ENCODE peak calls at places on chromosomes 5 and 9, in eight cellular contexts. U is anterior cingulate cortex; G is NCI-H1436; F is fibroblast of lung; R is stimulated activated CD4-positive, alpha-beta T cell treated with anti-CD3 and anti-CD28 coated beads, Interleukin-12 subunit alpha, Interleukin-12 subunit beta, amount 100 ng/mL, for 48 hours; B is stimulated activated naive CD4-positive, alpha-beta T cell; A is SK-N-DZ; E is stomach. I is an unnamed sample.
A peak's percentile ranks its signal among the peaks of the same experiment; 100 is the strongest.

GRCh38 chr5:87562068-87562467 is 149.3 kb upstream of the CCNH start:
- DNase-seq in U (no peak), G (no peak), F (no peak), R (no peak), B (no peak), A (no peak), E (no peak), I (no peak)

GRCh38 chr5:34957857-34958690 is 28.7 kb downstream of the DNAJC21 start:
- DNase-seq in U (peak; percentile 1), G (no peak), F (peak; percentile 47), R (no peak), B (no peak), A (peak; percentile 33), E (no peak), I (no peak)

GRCh38 chr5:86917117-86917579 is 299.4 kb downstream of the COX7C start:
- DNase-seq in U (no peak), G (no peak), F (peak; percentile 37), R (no peak), B (no peak), A (no peak), E (no peak), I (no peak)

GRCh38 chr5:136768457-136768856 is 403.1 kb upstream of the TRPC7 start:
- DNase-seq in U (no peak), G (no peak), F (no peak), R (no peak), B (no peak), A (no peak), E (no peak), I (no peak)

GRCh38 chr5:135030123-135030517 is 3.9 kb downstream of the PITX1 start:
- DNase-seq in U (no peak), G (no peak), F (no peak), R (no peak), B (no peak), A (no peak), E (no peak), I (no peak)

GRCh38 chr5:7209583-7210139 is 186.3 kb upstream of the ADCY2 start:
- DNase-seq in U (no peak), G (no peak), F (no peak), R (no peak), B (no peak), A (no peak), E (no peak), I (peak; percentile 31)

GRCh38 chr5:124289641-124290201 is 456.7 kb downstream of the ZNF608 start:
- DNase-seq in U (peak; percentile 38), G (no peak), F (no peak), R (no peak), B (no peak), A (no peak), E (peak; percentile 69), I (no peak)

GRCh38 chr9:111599948-111600343 is 499 bp upstream of the PTGR1 start:
- DNase-seq in U (no peak), G (no peak), F (no peak), R (no peak), B (no peak), A (no peak), E (no peak), I (no peak)

GRCh38 chr9:129889936-129890717 is 54.9 kb downstream of the USP20 start:
- DNase-seq in U (no peak), G (no peak), F (no peak), R (peak; percentile 80), B (peak; percentile 40), A (no peak), E (peak; percentile 47), I (no peak)

GRCh38 chr5:55344392-55344992 is 36.7 kb downstream of the MTREX start:
- DNase-seq in U (no peak), G (peak; percentile 26), F (peak; percentile 80), R (peak; percentile 45), B (peak; percentile 15), A (peak; percentile 46), E (peak; percentile 66), I (no peak)

GRCh38 chr9:27126682-27127081 is 17.7 kb downstream of the TEK start:
- DNase-seq in U (no peak), G (no peak), F (peak; percentile 45), R (no peak), B (no peak), A (no peak), E (no peak), I (no peak)

GRCh38 chr9:13082796-13083195 is 196.7 kb downstream of the MPDZ start:
- DNase-seq in U (no peak), G (no peak), F (no peak), R (no peak), B (no peak), A (no peak), E (no peak), I (no peak)

GRCh38 chr5:4630031-4630430 is 510.1 kb upstream of the ADAMTS16 start:
- DNase-seq in U (no peak), G (peak; percentile 66), F (no peak), R (no peak), B (no peak), A (no peak), E (no peak), I (no peak)

GRCh38 chr5:56303511-56303910 is 70.4 kb upstream of the ANKRD55 start:
- DNase-seq in U (no peak), G (no peak), F (no peak), R (no peak), B (no peak), A (no peak), E (no peak), I (no peak)

GRCh38 chr5:6765612-6766525 is 52.6 kb downstream of the TENT4A start:
- DNase-seq in U (peak; percentile 58), G (peak; percentile 85), F (peak; percentile 69), R (peak; percentile 56), B (peak; percentile 23), A (peak; percentile 54), E (peak; percentile 86), I (peak; percentile 73)

GRCh38 chr9:125142560-125143376 is 560 bp downstream of the SCAI start:
- DNase-seq in U (no peak), G (peak; percentile 47), F (no peak), R (no peak), B (no peak), A (peak; percentile 21), E (no peak), I (no peak)

GRCh38 chr9:107154291-107154690 is 128.8 kb upstream of the RAD23B start:
- DNase-seq in U (no peak), G (no peak), F (no peak), R (no peak), B (no peak), A (no peak), E (no peak), I (no peak)

GRCh38 chr9:129336601-129337286 is 158.7 kb upstream of the IER5L start:
- DNase-seq in U (peak; percentile 37), G (no peak), F (peak; percentile 75), R (no peak), B (peak; percentile 22), A (no peak), E (peak; percentile 67), I (no peak)

GRCh38 chr5:33690736-33691135 is 201.1 kb downstream of the ADAMTS12 start:
- DNase-seq in U (no peak), G (no peak), F (peak; percentile 64), R (no peak), B (no peak), A (no peak), E (no peak), I (no peak)

GRCh38 chr9:89000281-89000875 is 9.1 kb downstream of the S1PR3 start:
- DNase-seq in U (no peak), G (no peak), F (no peak), R (no peak), B (no peak), A (no peak), E (no peak), I (no peak)

GRCh38 chr5:119267958-119268386 is 87.8 kb upstream of the TNFAIP8 start:
- DNase-seq in U (peak; percentile 83), G (peak; percentile 94), F (peak; percentile 97), R (peak; percentile 76), B (peak; percentile 51), A (peak; percentile 97), E (peak; percentile 93), I (peak; percentile 92)

GRCh38 chr9:84447305-84447704 is 106.7 kb upstream of the SLC28A3 start:
- DNase-seq in U (no peak), G (no peak), F (no peak), R (no peak), B (no peak), A (no peak), E (no peak), I (no peak)

GRCh38 chr5:116453920-116454319 is 120.7 kb downstream of the SEMA6A start:
- DNase-seq in U (peak; percentile 79), G (no peak), F (no peak), R (no peak), B (no peak), A (no peak), E (no peak), I (no peak)

GRCh38 chr5:104661256-104661655 is 1098.7 kb upstream of the NUDT12 start:
- DNase-seq in U (no peak), G (no peak), F (no peak), R (no peak), B (no peak), A (no peak), E (no peak), I (no peak)

GRCh38 chr5:78046006-78046405 is 248.5 kb downstream of the AP3B1 start:
- DNase-seq in U (no peak), G (no peak), F (no peak), R (no peak), B (no peak), A (no peak), E (no peak), I (peak; percentile 31)

GRCh38 chr5:145982572-145983314 is 46.4 kb downstream of the SH3RF2 start:
- DNase-seq in U (peak; percentile 5), G (no peak), F (no peak), R (no peak), B (no peak), A (no peak), E (no peak), I (no peak)

GRCh38 chr9:135032041-135032835 is 55.2 kb upstream of the OLFM1 start:
- DNase-seq in U (no peak), G (no peak), F (no peak), R (no peak), B (no peak), A (no peak), E (no peak), I (no peak)

GRCh38 chr5:6475626-6476312 is 27.1 kb downstream of the UBE2QL1 start:
- DNase-seq in U (no peak), G (no peak), F (no peak), R (no peak), B (no peak), A (no peak), E (peak; percentile 49), I (no peak)

GRCh38 chr5:156396063-156396829 is 69.3 kb downstream of the SGCD start:
- DNase-seq in U (no peak), G (no peak), F (no peak), R (no peak), B (no peak), A (no peak), E (no peak), I (no peak)

GRCh38 chr9:16207161-16207560 is 654.3 kb downstream of the CCDC171 start:
- DNase-seq in U (no peak), G (no peak), F (peak; percentile 71), R (no peak), B (no peak), A (peak; percentile 43), E (no peak), I (peak; percentile 64)

GRCh38 chr9:110742741-110743371 is 74.3 kb downstream of the MUSK start:
- DNase-seq in U (no peak), G (no peak), F (peak; percentile 92), R (no peak), B (no peak), A (no peak), E (no peak), I (no peak)

GRCh38 chr5:174832811-174833210 is 108.4 kb downstream of the MSX2 start:
- DNase-seq in U (no peak), G (no peak), F (no peak), R (no peak), B (no peak), A (no peak), E (no peak), I (no peak)

GRCh38 chr5:58771750-58772149 is 188.9 kb downstream of the RAB3C start:
- DNase-seq in U (no peak), G (no peak), F (no peak), R (no peak), B (no peak), A (no peak), E (no peak), I (no peak)

GRCh38 chr9:100111235-100111634 is 12.2 kb downstream of the INVS start:
- DNase-seq in U (peak; percentile 83), G (no peak), F (peak; percentile 99), R (no peak), B (no peak), A (no peak), E (peak; percentile 69), I (peak; percentile 97)

I was measured in psoas muscle.